ENCODE peak calls at places on chromosomes 13 and 19, in nine cellular contexts. Z, E, U, L, R, C, T, K and G are unnamed samples.

GRCh38 chr19:46489445-46490272 is 6.0 kb downstream of the PNMA8B start:
- DNase-seq in Z (no peak), E (no peak), U (peak), L (no peak), R (no peak), C (peak), T (no peak), K (peak), G (no peak)

GRCh38 chr19:39166571-39167391 is 30.0 kb upstream of the NCCRP1 start:
- DNase-seq in Z (no peak), E (no peak), U (no peak), L (no peak), R (no peak), C (peak), T (no peak), K (no peak), G (peak)

GRCh38 chr19:30249911-30250310 is 122.3 kb upstream of the ZNF536 start:
- DNase-seq in Z (no peak), E (no peak), U (no peak), L (no peak), R (no peak), C (no peak), T (no peak), K (no peak), G (no peak)

GRCh38 chr13:46603165-46603603 is 50.2 kb downstream of the LRCH1 start:
- DNase-seq in Z (no peak), E (no peak), U (peak), L (no peak), R (no peak), C (peak), T (no peak), K (no peak), G (no peak)

GRCh38 chr13:89113744-89114143 is 1442.6 kb downstream of the SLITRK5 start:
- DNase-seq in Z (no peak), E (no peak), U (no peak), L (no peak), R (no peak), C (no peak), T (no peak), K (no peak), G (no peak)

GRCh38 chr19:17953316-17953801 is 13.5 kb upstream of the KCNN1 start:
- DNase-seq in Z (no peak), E (no peak), U (no peak), L (no peak), R (no peak), C (no peak), T (no peak), K (no peak), G (no peak)

GRCh38 chr13:34413538-34414210 is 528.4 kb upstream of the NBEA start:
- DNase-seq in Z (no peak), E (no peak), U (no peak), L (no peak), R (no peak), C (no peak), T (no peak), K (no peak), G (no peak)

GRCh38 chr19:47430041-47430802 is 10.9 kb upstream of the MEIS3 start:
- DNase-seq in Z (no peak), E (no peak), U (no peak), L (no peak), R (no peak), C (peak), T (no peak), K (peak), G (no peak)

GRCh38 chr19:10191347-10191746 is 3.4 kb downstream of the DNMT1 start:
- DNase-seq in Z (no peak), E (no peak), U (no peak), L (no peak), R (no peak), C (no peak), T (no peak), K (peak), G (no peak)

GRCh38 chr13:46374710-46375109 is 12.3 kb downstream of the RUBCNL start:
- DNase-seq in Z (no peak), E (no peak), U (no peak), L (no peak), R (no peak), C (peak), T (no peak), K (no peak), G (no peak)